ENCODE peak calls at places on chromosome 7, in four cellular contexts. H, F, G and A are unnamed samples.

GRCh38 chr7:113812881-113813280 is 105.9 kb downstream of the PPP1R3A start:
- DNase-seq in F (no peak), G (peak; percentile 3), H (no peak), A (no peak)

GRCh38 chr7:48041665-48041995 is 6.3 kb downstream of the C7orf57 start:
- DNase-seq in H (no peak), F (no peak), G (peak; percentile 81), A (peak; percentile 56)

GRCh38 chr7:41621953-41622831 is 80.7 kb downstream of the INHBA start:
- DNase-seq in F (no peak), H (no peak), G (no peak), A (no peak)

GRCh38 chr7:70459546-70459945 is 672.4 kb upstream of the GALNT17 start:
- DNase-seq in H (no peak), G (no peak), F (no peak), A (no peak)

GRCh38 chr7:17640730-17641377 is 299.4 kb downstream of the SNX13 start:
- DNase-seq in G (peak; percentile 52), F (no peak), H (no peak), A (no peak)

GRCh38 chr7:157487046-157487770 is 150.4 kb downstream of the DNAJB6 start:
- DNase-seq in F (peak; percentile 36), G (no peak), H (no peak), A (no peak)

GRCh38 chr7:155893176-155893575 is 80.9 kb upstream of the SHH start:
- DNase-seq in F (peak; percentile 40), G (no peak), H (no peak), A (no peak)

GRCh38 chr7:28105234-28105633 is 75.4 kb downstream of the JAZF1 start:
- DNase-seq in G (no peak), H (no peak), F (no peak), A (no peak)

GRCh38 chr7:7201583-7202374 is 19.4 kb downstream of the C1GALT1 start:
- DNase-seq in G (no peak), H (no peak), F (no peak), A (no peak)

GRCh38 chr7:17021205-17021604 is 139.4 kb upstream of the AGR3 start:
- DNase-seq in H (no peak), F (no peak), G (peak; percentile 56), A (no peak)

GRCh38 chr7:32893225-32893560 is 1.6 kb upstream of the KBTBD2 start:
- DNase-seq in G (no peak), F (no peak), H (no peak), A (no peak)

GRCh38 chr7:79434098-79434497 is 19.4 kb downstream of the MAGI2 start:
- DNase-seq in G (peak; percentile 92), F (no peak), H (no peak), A (peak; percentile 72)

GRCh38 chr7:142803901-142804300 is 33.1 kb downstream of the PRSS2 start:
- DNase-seq in H (no peak), G (no peak), F (no peak), A (no peak)

GRCh38 chr7:116810267-116811116 is 51.9 kb upstream of the CAPZA2 start:
- DNase-seq in H (no peak), G (peak; percentile 72), F (no peak), A (peak; percentile 75)

GRCh38 chr7:159247910-159248309 is 103.2 kb upstream of the VIPR2 start:
- DNase-seq in G (no peak), F (no peak), H (no peak), A (no peak)

GRCh38 chr7:80659120-80660055 is 20.9 kb downstream of the CD36 start:
- DNase-seq in H (no peak), F (no peak), G (peak; percentile 53), A (peak; percentile 20)

GRCh38 chr7:96205665-96206064 is 116.2 kb downstream of the SLC25A13 start:
- DNase-seq in F (no peak), H (no peak), G (no peak), A (no peak)

GRCh38 chr7:1920266-1920681 is 250.2 kb downstream of the ELFN1 start:
- DNase-seq in H (peak; percentile 29), G (peak; percentile 77), F (no peak), A (peak; percentile 37)

GRCh38 chr7:64307254-64308018 is 6.3 kb upstream of the ZNF736 start:
- DNase-seq in H (peak; percentile 95), F (peak; percentile 96), G (peak; percentile 92), A (peak; percentile 86)

GRCh38 chr7:104960741-104961479 is 53.1 kb upstream of the KMT2E start:
- DNase-seq in H (no peak), G (peak; percentile 49), F (no peak), A (peak; percentile 70)

GRCh38 chr7:2927592-2927991 is 83.5 kb upstream of the GNA12 start:
- DNase-seq in G (no peak), H (peak; percentile 35), F (peak; percentile 54), A (no peak)

GRCh38 chr7:116496653-116497052 is 2.9 kb upstream of the CAV2 start:
- DNase-seq in H (no peak), G (no peak), F (no peak), A (no peak)

GRCh38 chr7:92754756-92755581 is 81.4 kb downstream of the CDK6 start:
- DNase-seq in G (no peak), H (no peak), F (no peak), A (peak; percentile 65)

GRCh38 chr7:155482511-155483183 is 24.7 kb downstream of the EN2 start:
- DNase-seq in F (no peak), H (no peak), G (no peak), A (no peak)

DNA sequence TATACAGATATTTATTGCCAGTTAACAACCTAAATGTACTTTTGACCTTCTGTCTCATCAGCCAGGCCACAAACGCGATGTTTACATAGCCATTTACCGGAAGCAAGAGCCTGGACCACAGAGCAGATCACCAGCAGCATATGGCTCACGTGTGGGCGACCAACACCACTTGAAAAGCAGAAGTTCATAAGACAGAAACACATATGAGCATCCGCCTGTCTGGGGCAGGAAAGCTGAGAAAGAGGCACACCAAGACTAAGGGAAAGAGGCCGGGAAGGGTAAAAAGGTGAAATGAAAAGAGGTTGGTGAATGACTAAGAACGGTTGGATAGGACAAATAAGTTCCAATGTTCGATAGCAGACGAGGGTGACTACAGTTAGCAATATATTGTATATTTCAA is 1.3 kb downstream of the ABCB1 start:
- DNase-seq in G (no peak), H (peak; percentile 54), F (no peak), A (no peak)
- H3K4me3 ChIP-seq in G (no peak overlapping the region), H (peak overlapping the region; percentile 69), F (peak overlapping the region; percentile 48), A (no peak overlapping the region)

DNA sequence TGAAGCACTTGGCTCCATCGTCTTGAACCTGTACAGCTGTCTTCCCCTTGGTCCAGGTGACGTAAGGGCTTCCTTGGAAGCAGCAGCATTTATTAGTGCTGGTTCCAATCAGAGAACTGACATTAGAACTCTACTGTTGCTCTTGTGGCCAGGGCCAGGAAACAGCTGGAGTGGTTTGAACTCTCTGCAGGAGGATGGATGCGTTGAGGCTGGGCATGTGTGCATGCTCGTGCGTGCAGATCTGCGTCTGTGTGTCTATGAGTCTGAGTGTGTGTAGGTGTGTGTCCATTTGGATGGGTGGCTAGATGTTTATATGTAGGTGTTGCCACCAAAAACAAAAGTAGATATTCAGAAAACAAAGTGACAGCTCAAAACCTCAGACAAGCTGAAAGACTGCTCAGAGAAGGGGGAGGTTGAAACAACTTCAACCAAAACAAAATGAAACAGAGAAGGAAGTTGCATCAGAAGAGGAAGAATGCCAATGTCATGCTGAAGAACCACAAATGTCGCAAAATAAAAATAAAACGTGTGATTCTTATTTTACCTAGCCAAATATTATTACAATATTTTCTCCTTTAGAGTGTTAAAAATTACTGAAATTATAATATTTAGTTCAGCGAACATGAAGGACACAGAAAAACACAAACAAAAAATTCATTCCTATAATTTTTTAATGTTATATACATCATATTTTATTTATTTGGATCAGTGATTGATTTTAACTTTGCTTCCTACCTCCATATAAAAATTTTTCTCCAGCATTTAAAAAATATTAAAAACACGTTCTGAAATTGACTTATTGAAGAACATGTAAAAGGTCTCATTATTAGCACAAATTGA is 96.1 kb upstream of the MKLN1 start:
- DNase-seq in F (peak; percentile 83), H (no peak), G (peak; percentile 44), A (peak; percentile 47)
- H3K4me3 ChIP-seq in F (no peak overlapping the region), H (no peak overlapping the region), G (no peak overlapping the region), A (no peak overlapping the region)

GRCh38 chr7:19776981-19777380 is 3.6 kb upstream of the TMEM196 start:
- DNase-seq in H (no peak), F (no peak), G (no peak), A (no peak)

GRCh38 chr7:19773361-19773760 is at the start of gene TMEM196:
- DNase-seq in F (no peak), H (no peak), G (no peak), A (no peak)

GRCh38 chr7:19772858-19773337 is 519 bp downstream of the TMEM196 start:
- DNase-seq in H (no peak), G (peak; percentile 59), F (no peak), A (peak; percentile 29)

GRCh38 chr7:19772323-19772722 is 1.1 kb downstream of the TMEM196 start:
- DNase-seq in G (no peak), H (no peak), F (no peak), A (no peak)
- H3K4me3 ChIP-seq in G (no peak overlapping the region), H (no peak overlapping the region), F (no peak overlapping the region), A (no peak overlapping the region)

GRCh38 chr7:132430041-132430440 is 146.2 kb downstream of the PLXNA4 start:
- DNase-seq in F (no peak), G (no peak), H (no peak), A (no peak)

GRCh38 chr7:132430863-132431822 is 145.1 kb downstream of the PLXNA4 start:
- DNase-seq in H (no peak), G (peak; percentile 82), F (peak; percentile 80), A (peak; percentile 81)

GRCh38 chr7:132430466-132430862 is 145.8 kb downstream of the PLXNA4 start:
- DNase-seq in F (no peak), H (no peak), G (no peak), A (peak; percentile 16)

GRCh38 chr7:132425920-132426319 is 150.3 kb downstream of the PLXNA4 start:
- DNase-seq in H (no peak), F (no peak), G (no peak), A (no peak)

DNA sequence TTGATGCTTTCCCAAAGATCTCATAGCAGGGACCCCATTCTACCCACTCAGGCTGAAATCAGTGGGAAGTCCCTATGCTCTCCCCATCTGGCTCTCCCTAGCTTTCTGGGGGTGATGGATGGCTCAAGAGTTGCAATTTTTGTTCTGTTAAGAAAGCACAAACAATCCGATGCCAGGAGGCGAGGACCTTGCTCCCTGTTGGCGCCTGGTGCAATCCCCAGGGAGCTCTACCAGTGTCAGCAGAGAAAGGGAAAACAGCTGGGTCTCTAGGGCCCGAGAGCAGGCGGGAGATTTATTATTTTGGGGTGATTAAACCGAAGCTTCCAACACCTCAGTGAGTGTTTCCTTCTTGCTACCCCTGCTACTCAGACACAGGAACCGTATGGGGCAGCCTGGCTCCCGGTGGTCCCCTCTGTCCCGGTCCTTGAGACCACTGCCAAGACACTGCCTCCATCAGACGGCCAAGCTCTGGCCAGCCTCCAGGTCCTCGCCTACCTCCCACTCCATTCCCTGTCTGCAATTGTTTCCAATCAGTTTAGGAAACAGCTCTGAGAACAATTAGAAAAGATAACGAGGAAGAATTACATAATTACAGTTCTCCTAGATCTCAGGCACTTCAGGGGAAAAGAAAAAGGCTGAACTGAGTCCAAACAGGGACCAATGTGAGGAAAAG is 147.9 kb downstream of the PLXNA4 start:
- DNase-seq in F (no peak), H (peak; percentile 51), G (no peak), A (no peak)
- H3K4me3 ChIP-seq in F (no peak overlapping the region), H (no peak overlapping the region), G (no peak overlapping the region), A (no peak overlapping the region)

DNA sequence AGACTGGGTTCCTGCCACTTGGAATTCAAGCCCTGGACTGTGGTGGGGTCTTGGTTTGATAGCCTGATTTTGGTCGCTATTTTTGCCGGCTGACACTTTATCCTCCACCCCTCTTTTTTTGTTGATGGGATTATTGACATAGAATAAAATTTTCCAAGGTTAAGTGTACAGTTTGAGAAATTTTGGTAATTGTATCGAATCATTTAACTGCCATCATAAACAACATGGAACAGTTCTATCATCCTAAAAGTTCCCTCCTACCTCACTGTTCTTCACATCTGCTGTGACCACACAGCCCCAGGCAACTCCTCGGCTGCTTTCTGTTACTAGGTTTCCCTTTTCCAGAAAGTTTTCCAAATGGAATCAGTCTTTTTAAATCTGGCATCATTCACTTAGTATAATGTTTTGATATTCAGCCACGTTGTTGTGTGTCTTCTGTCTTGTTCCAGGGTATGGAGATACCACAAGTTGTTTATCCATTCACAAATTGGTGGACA is 50.6 kb upstream of the STEAP1B start:
- DNase-seq in F (no peak), H (no peak), G (peak; percentile 9), A (no peak)
- H3K4me3 ChIP-seq in F (no peak overlapping the region), H (no peak overlapping the region), G (peak overlapping the region; percentile 66), A (peak overlapping the region; percentile 53)